ENCODE peak calls at places on chromosomes 13 and 19, in eight cellular contexts. E is activated CD8-positive, alpha-beta memory T cell treated with anti-CD3 and anti-CD28 coated beads, Interleukin-2, amount 50 U/mL, for 48 hours; M is stimulated activated CD4-positive, alpha-beta T cell treated with anti-CD3 and anti-CD28 coated beads, TNF-alpha, amount 100 ng/mL, for 4 hours; F is NCI-H774; P is tibial nerve; S is Caco-2; I is substantia nigra; W is GM04503. O is an unnamed sample.

GRCh38 chr13:113854238-113855011 is 9.5 kb downstream of the GAS6 start:
- DNase-seq in W (peak; percentile 44), I (no peak), M (no peak), F (no peak), P (no peak), E (peak; percentile 52), S (no peak), O (no peak)

GRCh38 chr13:112757759-112758086 is 67.9 kb downstream of the ATP11A start:
- DNase-seq in M (no peak), E (no peak), F (no peak), I (no peak), W (no peak), S (no peak), P (no peak), O (no peak)

GRCh38 chr13:27954406-27954851 is 14.7 kb downstream of the CDX2 start:
- DNase-seq in M (no peak), E (no peak), S (peak; percentile 70), P (no peak), W (no peak), F (no peak), I (peak; percentile 12), O (peak; percentile 49)

GRCh38 chr19:788821-789472 is 8.3 kb upstream of the PTBP1 start:
- DNase-seq in E (no peak), S (no peak), M (no peak), I (no peak), F (no peak), P (no peak), W (no peak), O (no peak)

GRCh38 chr19:33740811-33741396 is 55.8 kb upstream of the KCTD15 start:
- DNase-seq in S (peak; percentile 60), I (no peak), M (no peak), F (no peak), W (no peak), P (no peak), E (no peak), O (no peak)

GRCh38 chr19:1922803-1923202 is 17.6 kb downstream of the ADAT3 start:
- DNase-seq in E (no peak), S (no peak), F (no peak), M (no peak), P (no peak), I (no peak), W (no peak), O (no peak)

GRCh38 chr19:45539460-45539859 is 32.2 kb downstream of the VASP start:
- DNase-seq in W (no peak), E (no peak), S (no peak), P (no peak), F (no peak), I (no peak), M (no peak), O (no peak)

GRCh38 chr13:99305180-99305965 is 1.8 kb downstream of the GPR183 start:
- DNase-seq in W (no peak), I (no peak), M (no peak), P (no peak), S (no peak), F (no peak), E (no peak), O (no peak)

GRCh38 chr19:38852231-38853044 is 2.7 kb upstream of the HNRNPL start:
- DNase-seq in P (peak; percentile 46), I (peak; percentile 59), M (peak; percentile 26), E (peak; percentile 82), F (no peak), W (no peak), S (peak; percentile 76), O (peak; percentile 56)

GRCh38 chr19:18761531-18762110 is 29.5 kb downstream of the COMP start:
- DNase-seq in M (no peak), W (no peak), S (no peak), I (no peak), P (no peak), E (no peak), F (no peak), O (peak; percentile 50)

GRCh38 chr19:5480427-5480836 is 25.2 kb downstream of the ZNRF4 start:
- DNase-seq in W (no peak), F (no peak), P (no peak), M (no peak), S (peak; percentile 59), I (no peak), E (peak; percentile 69), O (peak; percentile 36)

GRCh38 chr19:1141944-1142343 is 32.1 kb downstream of the SBNO2 start:
- DNase-seq in M (no peak), F (no peak), I (no peak), E (no peak), S (no peak), P (no peak), W (no peak), O (no peak)

GRCh38 chr19:48510421-48511268 is 990 bp downstream of the LMTK3 start:
- DNase-seq in M (peak; percentile 65), I (peak; percentile 87), E (peak; percentile 87), W (no peak), S (peak; percentile 78), P (peak; percentile 44), F (peak; percentile 35), O (peak; percentile 67)

GRCh38 chr13:40505196-40505595 is 161.2 kb downstream of the FOXO1 start:
- DNase-seq in P (no peak), F (no peak), M (no peak), E (no peak), W (no peak), I (no peak), S (no peak), O (no peak)

GRCh38 chr13:29935309-29935981 is 85.0 kb upstream of the UBL3 start:
- DNase-seq in M (peak; percentile 21), F (no peak), S (no peak), I (no peak), W (no peak), E (peak; percentile 82), P (no peak), O (peak; percentile 48)

GRCh38 chr19:14147797-14148605 is 11.6 kb upstream of the ASF1B start:
- DNase-seq in P (peak; percentile 51), W (no peak), S (peak; percentile 53), F (peak; percentile 1), M (no peak), I (peak; percentile 62), E (peak; percentile 80), O (peak; percentile 73)

O was measured in stomach.